ENCODE peak calls at places on chromosomes 6 and 20, in ten cellular contexts. J is astrocyte of the spinal cord, O is ovary, V is AG04449, L is fibroblast of lung, A is cardiac muscle cell, H is coronary artery, B is cardiac fibroblast, I is mucosa of descending colon, Y is body of pancreas. E is an unnamed sample.

GRCh38 chr6:70956451-70957283 is at the start of gene B3GAT2:
- DNase-seq in J (peak; percentile 38), Y (no peak), L (peak; percentile 15), B (peak; percentile 43), A (peak; percentile 50), H (no peak), V (no peak), O (no peak), I (peak; percentile 19), E (no peak)

GRCh38 chr6:36399970-36400369 is 12.5 kb upstream of the ETV7 start:
- DNase-seq in O (no peak), B (no peak), V (no peak), L (no peak), A (no peak), H (no peak), J (no peak), Y (no peak), I (no peak), E (no peak)

GRCh38 chr6:104640141-104640700 is 219.5 kb downstream of the HACE1 start:
- DNase-seq in B (peak; percentile 33), O (no peak), H (no peak), L (no peak), Y (no peak), V (no peak), J (no peak), A (no peak), I (no peak), E (no peak)

GRCh38 chr20:57178582-57179112 is 87.8 kb downstream of the BMP7 start:
- DNase-seq in L (no peak), J (no peak), A (no peak), B (no peak), I (no peak), O (no peak), H (no peak), Y (no peak), V (no peak), E (no peak)

GRCh38 chr6:135972120-135972519 is 120.6 kb downstream of the PDE7B start:
- DNase-seq in Y (no peak), V (no peak), I (no peak), B (no peak), J (no peak), O (no peak), H (no peak), L (no peak), A (no peak), E (peak; percentile 7)

GRCh38 chr6:80527552-80528052 is 421.1 kb downstream of the BCKDHB start:
- DNase-seq in L (no peak), A (no peak), O (no peak), B (no peak), I (no peak), V (no peak), H (no peak), J (no peak), Y (no peak), E (no peak)

GRCh38 chr6:144334150-144334708 is 49.1 kb downstream of the UTRN start:
- DNase-seq in H (no peak), Y (peak; percentile 49), L (no peak), O (no peak), V (no peak), A (no peak), J (no peak), B (no peak), I (peak; percentile 57), E (no peak)

GRCh38 chr6:43931201-43931600 is 161.2 kb downstream of the VEGFA start:
- DNase-seq in V (no peak), O (no peak), I (no peak), Y (no peak), L (no peak), B (no peak), A (no peak), J (no peak), H (no peak), E (no peak)

DNA sequence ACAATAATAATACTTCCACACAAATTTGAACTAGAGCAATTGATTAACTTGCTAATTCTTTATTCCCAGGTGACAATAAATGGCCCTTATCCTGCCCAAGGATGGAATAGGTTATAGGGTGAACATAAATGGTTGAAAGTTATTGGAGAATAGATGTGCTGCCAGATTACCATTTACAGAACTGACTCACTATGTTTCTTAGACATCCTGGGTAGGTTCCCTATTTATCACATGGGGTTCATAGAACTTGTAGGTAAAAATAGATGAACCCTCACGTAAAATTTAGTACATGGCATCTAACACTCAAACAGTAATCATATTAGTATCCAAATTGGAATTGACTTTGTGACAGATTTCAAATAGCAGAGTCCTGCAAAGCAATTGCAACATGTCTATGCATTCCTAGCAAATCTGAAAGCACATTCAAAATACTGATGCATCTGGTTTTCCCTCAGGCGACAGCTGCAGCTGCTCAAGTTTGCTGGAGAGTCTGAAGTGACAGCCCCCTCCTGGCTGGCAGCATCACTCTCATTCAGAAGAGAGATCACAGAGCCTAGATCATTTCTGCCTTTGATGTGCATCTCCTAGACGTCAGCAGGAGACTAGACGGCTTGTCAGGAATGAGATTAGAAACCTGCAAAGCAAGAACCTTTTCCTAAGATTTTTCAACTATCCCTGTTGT is 80.2 kb upstream of the RNF217 start:
- DNase-seq in Y (no peak), B (peak; percentile 76), H (no peak), I (no peak), A (peak; percentile 13), J (peak; percentile 16), L (peak; percentile 44), O (no peak), V (no peak), E (no peak)
- TF ChIP-seq CTCF in Y (no peak), B (no peak), H (no peak), I (no peak), A (no peak), J (no peak), L (no peak), O (no peak), V (no peak), E (no peak)

DNA sequence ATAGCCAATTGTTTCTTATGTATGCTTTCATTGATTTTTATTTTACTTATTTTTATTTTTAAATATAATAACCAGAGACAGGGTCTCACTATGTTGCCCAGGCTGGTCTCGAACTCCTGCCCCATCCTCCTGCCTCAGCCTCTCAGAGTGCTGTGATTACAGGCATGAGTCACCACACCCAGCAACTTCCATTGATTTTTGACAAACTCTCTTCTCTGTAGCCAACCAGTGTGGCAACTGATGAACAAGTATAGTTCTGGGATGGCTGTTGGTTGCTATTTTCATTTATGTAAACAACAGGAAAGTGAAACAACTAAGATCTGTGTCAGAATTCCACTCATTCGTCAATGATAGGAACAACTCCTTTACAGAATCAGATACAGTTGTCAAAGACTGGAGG is 356.7 kb upstream of the JARID2 start:
- DNase-seq in Y (no peak), I (no peak), A (no peak), H (no peak), V (no peak), J (no peak), O (no peak), L (peak; percentile 8), B (peak; percentile 46), E (no peak)
- H3K4me3 ChIP-seq in Y (no peak overlapping the region), I (no peak overlapping the region), A (no peak overlapping the region), H (no peak overlapping the region), V (no peak overlapping the region), J (no peak overlapping the region), O (no peak overlapping the region), L (no peak overlapping the region), B (no peak overlapping the region), E (no peak overlapping the region)

GRCh38 chr6:33392979-33393378 is 1.4 kb downstream of the KIFC1 start:
- DNase-seq in V (no peak), L (no peak), O (no peak), A (no peak), B (no peak), Y (no peak), J (no peak), I (no peak), H (no peak), E (no peak)

GRCh38 chr6:33392168-33392947 is 735 bp downstream of the KIFC1 start:
- DNase-seq in Y (no peak), H (no peak), L (peak; percentile 49), V (no peak), O (no peak), J (peak; percentile 25), I (no peak), A (no peak), B (peak; percentile 41), E (no peak)

GRCh38 chr6:33390173-33390572 is 1.4 kb upstream of the KIFC1 start:
- DNase-seq in H (no peak), A (no peak), L (no peak), O (no peak), Y (no peak), B (no peak), I (no peak), J (no peak), V (no peak), E (no peak)

GRCh38 chr6:33391278-33392167 is at the start of gene KIFC1:
- DNase-seq in A (peak; percentile 100), I (peak; percentile 99), L (peak; percentile 100), V (peak; percentile 99), O (peak; percentile 99), H (peak; percentile 100), Y (peak; percentile 99), B (peak; percentile 100), J (peak; percentile 100), E (peak; percentile 99)

DNA sequence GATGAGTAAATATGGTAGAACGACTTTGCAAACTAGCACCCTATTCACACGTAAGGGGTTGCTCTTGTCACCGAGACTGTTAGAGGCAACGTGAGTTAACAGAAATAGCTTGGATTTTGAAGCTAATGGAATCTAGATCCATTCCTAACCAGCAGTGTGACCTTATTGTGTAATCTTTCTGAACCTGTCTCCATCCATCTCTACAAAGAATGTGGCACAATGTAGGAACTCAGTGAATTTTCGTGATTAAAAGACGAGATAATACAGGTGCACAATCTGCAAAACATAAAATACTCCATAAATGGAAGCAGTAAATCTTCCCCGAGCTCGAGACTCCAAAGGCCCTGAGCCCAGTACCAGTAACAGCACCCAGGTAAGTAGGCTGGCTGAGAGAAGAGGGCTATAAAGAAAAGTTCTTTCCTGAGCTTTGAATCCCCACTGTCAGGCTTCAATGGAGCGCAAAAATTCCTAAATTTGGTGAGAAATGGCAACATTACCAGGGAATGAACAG is 801 bp upstream of the KIFC1 start:
- DNase-seq in B (no peak), V (no peak), O (no peak), J (no peak), A (no peak), I (no peak), L (no peak), Y (no peak), H (no peak), E (no peak)
- TF ChIP-seq CTCF in B (no peak), V (no peak), O (no peak), J (no peak), A (no peak), I (no peak), L (no peak), Y (no peak), H (no peak), E (no peak)

GRCh38 chr6:32195902-32196681 is 3.6 kb upstream of the GPSM3 start:
- DNase-seq in B (peak; percentile 95), I (peak; percentile 91), L (peak; percentile 91), H (peak; percentile 96), J (peak; percentile 90), A (peak; percentile 76), V (no peak), O (peak; percentile 95), Y (peak; percentile 93), E (peak; percentile 21)

GRCh38 chr6:32194825-32195651 is 2.6 kb upstream of the GPSM3 start:
- DNase-seq in B (peak; percentile 79), L (peak; percentile 45), J (peak; percentile 67), O (no peak), V (no peak), Y (peak; percentile 54), I (peak; percentile 48), H (peak; percentile 77), A (peak; percentile 38), E (peak; percentile 18)

GRCh38 chr6:32192608-32193039 is at the start of gene GPSM3:
- DNase-seq in O (no peak), Y (peak; percentile 50), H (peak; percentile 79), L (peak; percentile 25), I (peak; percentile 78), J (no peak), V (no peak), A (no peak), B (peak; percentile 37), E (no peak)

GRCh38 chr6:32195652-32195901 is 3.1 kb upstream of the GPSM3 start:
- DNase-seq in Y (peak; percentile 100), V (peak; percentile 97), J (peak; percentile 100), A (peak; percentile 100), L (peak; percentile 100), B (peak; percentile 100), H (peak; percentile 100), O (peak; percentile 100), I (peak; percentile 100), E (peak; percentile 99)

DNA sequence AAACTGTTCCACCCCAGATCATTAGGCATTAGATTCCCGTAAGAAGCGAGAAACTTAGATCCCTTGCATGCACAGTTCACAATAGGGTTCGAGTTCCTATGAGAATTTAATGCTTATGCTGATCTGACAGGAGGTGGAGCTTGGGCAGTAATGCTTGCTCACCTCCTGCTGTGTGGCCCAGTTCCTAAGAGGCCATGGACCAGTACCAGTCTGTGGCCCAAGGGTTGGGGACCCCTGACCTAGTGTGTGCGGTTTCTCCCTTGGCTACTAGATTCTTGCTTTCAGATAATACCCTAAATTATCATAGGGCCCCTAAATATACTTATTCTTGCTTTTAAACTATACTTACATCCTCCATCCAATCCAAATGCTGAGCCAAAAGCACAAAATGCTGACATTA is 1.9 kb upstream of the GPSM3 start:
- DNase-seq in O (no peak), H (no peak), Y (no peak), L (no peak), A (no peak), B (no peak), V (no peak), J (no peak), I (no peak), E (no peak)
- H3K4me3 ChIP-seq in O (no peak overlapping the region), H (no peak overlapping the region), Y (no peak overlapping the region), L (no peak overlapping the region), A (no peak overlapping the region), B (no peak overlapping the region), V (no peak overlapping the region), J (no peak overlapping the region), I (no peak overlapping the region), E (no peak overlapping the region)

E was measured in AG09309.